ENCODE peak calls at places on chromosomes 6 and 20, in five cellular contexts. O is lung, C is amniotic stem cell, V is T-helper 17 cell, Y is progenitor cell of endocrine pancreas. W is an unnamed sample.

GRCh38 chr6:8579372-8579771 is 144.0 kb upstream of the SLC35B3 start:
- DNase-seq in C (no peak), O (no peak), V (no peak), Y (no peak), W (no peak)

GRCh38 chr6:37919417-37920157 is 100.1 kb downstream of the ZFAND3 start:
- DNase-seq in V (no peak), C (no peak), Y (no peak), O (no peak), W (no peak)

GRCh38 chr6:88089708-88090107 is 42.1 kb downstream of the SPACA1 start:
- DNase-seq in O (no peak), Y (no peak), C (no peak), V (no peak), W (no peak)

GRCh38 chr6:147141690-147142308 is 62.4 kb upstream of the STXBP5 start:
- DNase-seq in Y (no peak), C (no peak), O (no peak), V (no peak), W (no peak)

GRCh38 chr20:36756482-36756881 is 10.6 kb upstream of the NDRG3 start:
- DNase-seq in O (no peak), C (no peak), V (no peak), Y (no peak), W (no peak)

GRCh38 chr20:17654649-17655285 is 27.3 kb downstream of the RRBP1 start:
- DNase-seq in O (no peak), C (no peak), V (no peak), Y (peak; percentile 39), W (no peak)

GRCh38 chr20:42406826-42407225 is 782.9 kb downstream of the PTPRT start:
- DNase-seq in O (no peak), Y (no peak), C (no peak), V (no peak), W (no peak)

GRCh38 chr20:37937686-37938085 is 34.8 kb downstream of the VSTM2L start:
- DNase-seq in V (no peak), Y (no peak), C (no peak), O (no peak), W (no peak)

GRCh38 chr6:48307583-48307982 is 196.6 kb upstream of the PTCHD4 start:
- DNase-seq in O (no peak), V (no peak), C (no peak), Y (no peak), W (no peak)

GRCh38 chr6:45388328-45388727 is 10.6 kb upstream of the SUPT3H start:
- DNase-seq in C (no peak), Y (no peak), V (no peak), O (no peak), W (no peak)

GRCh38 chr20:56469077-56469449 is 636 bp downstream of the RTF2 start:
- DNase-seq in V (no peak), O (no peak), Y (no peak), C (no peak), W (no peak)

GRCh38 chr6:169340395-169340794 is 86.7 kb upstream of the THBS2 start:
- DNase-seq in O (no peak), Y (no peak), V (no peak), C (no peak), W (no peak)

GRCh38 chr20:5703542-5704215 is 46.5 kb upstream of the SHLD1 start:
- DNase-seq in O (no peak), Y (no peak), C (no peak), V (no peak), W (no peak)

GRCh38 chr6:3789018-3789895 is 37.7 kb upstream of the PXDC1 start:
- DNase-seq in C (no peak), Y (no peak), V (no peak), O (no peak), W (no peak)